ENCODE peak calls at places on chromosome 9, in eight cellular contexts. One of them, this sample, is unnamed.

GRCh38 chr9:89277454-89277853 is 33.5 kb upstream of the CKS2 start:
- DNase-seq in GF-D8: no peak
- DNase-seq in cardiac muscle cell: no peak
- DNase-seq in AML-193: no peak
- DNase-seq in M059J: peak
- DNase-seq in HL-60: no peak
- DNase-seq in stimulated activated CD8-positive, alpha-beta memory T cell treated with anti-CD3 and anti-CD28 coated beads, Interleukin-15, amount 100 ng/mL, for 4 hours: no peak
- DNase-seq in NCI-H1105: no peak
- DNase-seq in this sample: no peak

GRCh38 chr9:87662808-87663528 is 63.0 kb upstream of the CTSL start:
- DNase-seq in HL-60: peak
- DNase-seq in GF-D8: peak
- DNase-seq in stimulated activated CD8-positive, alpha-beta memory T cell treated with anti-CD3 and anti-CD28 coated beads, Interleukin-15, amount 100 ng/mL, for 4 hours: no peak
- DNase-seq in NCI-H1105: peak
- DNase-seq in AML-193: peak
- DNase-seq in cardiac muscle cell: peak
- DNase-seq in M059J: peak
- DNase-seq in this sample: peak

GRCh38 chr9:110191616-110192015 is 16.3 kb downstream of the C9orf152 start:
- DNase-seq in HL-60: no peak
- DNase-seq in stimulated activated CD8-positive, alpha-beta memory T cell treated with anti-CD3 and anti-CD28 coated beads, Interleukin-15, amount 100 ng/mL, for 4 hours: no peak
- DNase-seq in GF-D8: no peak
- DNase-seq in AML-193: no peak
- DNase-seq in M059J: no peak
- DNase-seq in NCI-H1105: no peak
- DNase-seq in cardiac muscle cell: no peak
- DNase-seq in this sample: no peak

GRCh38 chr9:68749579-68750159 is 44.6 kb downstream of the PIP5K1B start:
- DNase-seq in stimulated activated CD8-positive, alpha-beta memory T cell treated with anti-CD3 and anti-CD28 coated beads, Interleukin-15, amount 100 ng/mL, for 4 hours: no peak
- DNase-seq in NCI-H1105: no peak
- DNase-seq in M059J: no peak
- DNase-seq in GF-D8: no peak
- DNase-seq in HL-60: peak
- DNase-seq in AML-193: no peak
- DNase-seq in cardiac muscle cell: no peak
- DNase-seq in this sample: no peak

GRCh38 chr9:71830929-71831328 is 62.6 kb upstream of the CEMIP2 start:
- DNase-seq in NCI-H1105: no peak
- DNase-seq in M059J: peak
- DNase-seq in GF-D8: no peak
- DNase-seq in stimulated activated CD8-positive, alpha-beta memory T cell treated with anti-CD3 and anti-CD28 coated beads, Interleukin-15, amount 100 ng/mL, for 4 hours: no peak
- DNase-seq in cardiac muscle cell: no peak
- DNase-seq in AML-193: no peak
- DNase-seq in HL-60: no peak
- DNase-seq in this sample: no peak

GRCh38 chr9:6873862-6874261 is 116.1 kb downstream of the KDM4C start:
- DNase-seq in GF-D8: no peak
- DNase-seq in NCI-H1105: no peak
- DNase-seq in cardiac muscle cell: no peak
- DNase-seq in M059J: peak
- DNase-seq in stimulated activated CD8-positive, alpha-beta memory T cell treated with anti-CD3 and anti-CD28 coated beads, Interleukin-15, amount 100 ng/mL, for 4 hours: no peak
- DNase-seq in HL-60: no peak
- DNase-seq in AML-193: no peak
- DNase-seq in this sample: no peak

GRCh38 chr9:132247942-132248341 is 86.1 kb downstream of the NTNG2 start:
- DNase-seq in cardiac muscle cell: no peak
- DNase-seq in stimulated activated CD8-positive, alpha-beta memory T cell treated with anti-CD3 and anti-CD28 coated beads, Interleukin-15, amount 100 ng/mL, for 4 hours: no peak
- DNase-seq in AML-193: no peak
- DNase-seq in HL-60: no peak
- DNase-seq in M059J: no peak
- DNase-seq in GF-D8: no peak
- DNase-seq in NCI-H1105: no peak
- DNase-seq in this sample: no peak

GRCh38 chr9:120729796-120730195 is 15.5 kb upstream of the MEGF9 start:
- DNase-seq in AML-193: peak
- DNase-seq in stimulated activated CD8-positive, alpha-beta memory T cell treated with anti-CD3 and anti-CD28 coated beads, Interleukin-15, amount 100 ng/mL, for 4 hours: no peak
- DNase-seq in cardiac muscle cell: no peak
- DNase-seq in GF-D8: peak
- DNase-seq in NCI-H1105: no peak
- DNase-seq in HL-60: peak
- DNase-seq in M059J: peak
- DNase-seq in this sample: no peak

GRCh38 chr9:134403292-134403681 is 77.0 kb downstream of the RXRA start:
- DNase-seq in M059J: no peak
- DNase-seq in NCI-H1105: no peak
- DNase-seq in GF-D8: no peak
- DNase-seq in HL-60: no peak
- DNase-seq in stimulated activated CD8-positive, alpha-beta memory T cell treated with anti-CD3 and anti-CD28 coated beads, Interleukin-15, amount 100 ng/mL, for 4 hours: no peak
- DNase-seq in cardiac muscle cell: no peak
- DNase-seq in AML-193: no peak
- DNase-seq in this sample: no peak

GRCh38 chr9:134570726-134571325 is 70.8 kb upstream of the COL5A1 start:
- DNase-seq in AML-193: no peak
- DNase-seq in M059J: no peak
- DNase-seq in HL-60: no peak
- DNase-seq in GF-D8: no peak
- DNase-seq in cardiac muscle cell: no peak
- DNase-seq in NCI-H1105: no peak
- DNase-seq in stimulated activated CD8-positive, alpha-beta memory T cell treated with anti-CD3 and anti-CD28 coated beads, Interleukin-15, amount 100 ng/mL, for 4 hours: no peak
- DNase-seq in this sample: peak

GRCh38 chr9:79657891-79658290 is 86.1 kb downstream of the TLE4 start:
- DNase-seq in M059J: no peak
- DNase-seq in AML-193: no peak
- DNase-seq in NCI-H1105: no peak
- DNase-seq in stimulated activated CD8-positive, alpha-beta memory T cell treated with anti-CD3 and anti-CD28 coated beads, Interleukin-15, amount 100 ng/mL, for 4 hours: no peak
- DNase-seq in HL-60: no peak
- DNase-seq in GF-D8: no peak
- DNase-seq in cardiac muscle cell: no peak
- DNase-seq in this sample: no peak

GRCh38 chr9:81321551-81321950 is 367.8 kb downstream of the TLE1 start:
- DNase-seq in M059J: peak
- DNase-seq in NCI-H1105: no peak
- DNase-seq in AML-193: no peak
- DNase-seq in cardiac muscle cell: no peak
- DNase-seq in HL-60: no peak
- DNase-seq in GF-D8: no peak
- DNase-seq in stimulated activated CD8-positive, alpha-beta memory T cell treated with anti-CD3 and anti-CD28 coated beads, Interleukin-15, amount 100 ng/mL, for 4 hours: no peak
- DNase-seq in this sample: no peak

GRCh38 chr9:114178756-114179450 is 23.6 kb downstream of the COL27A1 start:
- DNase-seq in NCI-H1105: no peak
- DNase-seq in cardiac muscle cell: no peak
- DNase-seq in GF-D8: no peak
- DNase-seq in stimulated activated CD8-positive, alpha-beta memory T cell treated with anti-CD3 and anti-CD28 coated beads, Interleukin-15, amount 100 ng/mL, for 4 hours: no peak
- DNase-seq in AML-193: no peak
- DNase-seq in M059J: peak
- DNase-seq in HL-60: no peak
- DNase-seq in this sample: no peak